ENCODE peak calls at places on chromosomes 11 and 22, in ten cellular contexts. Y, M, V, J, B, O, T, H, E and I are unnamed samples.

GRCh38 chr11:101458161-101458560 is 125.6 kb downstream of the TRPC6 start:
- DNase-seq in Y (no peak), M (peak; percentile 70), V (no peak), J (no peak), B (no peak), O (no peak), T (no peak), H (no peak), E (no peak), I (no peak)

GRCh38 chr22:29813563-29813962 is 24.5 kb downstream of the ASCC2 start:
- DNase-seq in Y (no peak), M (no peak), V (no peak), J (no peak), B (no peak), O (no peak), T (no peak), H (no peak), E (no peak), I (no peak)

GRCh38 chr11:71418643-71419042 is 29.6 kb downstream of the DHCR7 start:
- DNase-seq in Y (no peak), M (no peak), V (no peak), J (no peak), B (no peak), O (no peak), T (no peak), H (no peak), E (no peak), I (peak; percentile 72)

GRCh38 chr11:83617671-83618070 is 331.5 kb upstream of the CCDC90B start:
- DNase-seq in Y (no peak), M (no peak), V (no peak), J (no peak), B (no peak), O (no peak), T (no peak), H (no peak), E (no peak), I (no peak)

GRCh38 chr11:123822591-123822990 is 16.4 kb upstream of the OR6M1 start:
- DNase-seq in Y (no peak), M (peak; percentile 76), V (peak; percentile 17), J (peak; percentile 8), B (no peak), O (no peak), T (no peak), H (no peak), E (peak; percentile 16), I (no peak)

GRCh38 chr11:77559686-77560425 is 29.9 kb upstream of the AQP11 start:
- DNase-seq in Y (no peak), M (peak; percentile 92), V (no peak), J (no peak), B (no peak), O (no peak), T (no peak), H (no peak), E (no peak), I (no peak)

GRCh38 chr11:131868769-131869482 is 498.5 kb downstream of the NTM start:
- DNase-seq in Y (no peak), M (peak; percentile 53), V (no peak), J (no peak), B (no peak), O (no peak), T (no peak), H (no peak), E (no peak), I (no peak)

GRCh38 chr22:31337178-31337577 is 9.0 kb downstream of the PATZ1 start:
- DNase-seq in Y (no peak), M (peak; percentile 85), V (no peak), J (no peak), B (no peak), O (no peak), T (no peak), H (no peak), E (no peak), I (no peak)

GRCh38 chr22:29606320-29606719 is 2.9 kb downstream of the NF2 start:
- DNase-seq in Y (no peak), M (no peak), V (no peak), J (no peak), B (no peak), O (peak; percentile 44), T (no peak), H (no peak), E (no peak), I (no peak)

GRCh38 chr11:118892515-118892914 is 8.8 kb downstream of the CXCR5 start:
- DNase-seq in Y (no peak), M (no peak), V (no peak), J (no peak), B (no peak), O (no peak), T (no peak), H (no peak), E (no peak), I (no peak)

GRCh38 chr11:11022126-11022730 is 164.4 kb upstream of the ZBED5 start:
- DNase-seq in Y (no peak), M (peak; percentile 39), V (no peak), J (no peak), B (no peak), O (no peak), T (no peak), H (peak; percentile 28), E (no peak), I (peak; percentile 40)

GRCh38 chr11:73576226-73576625 is 21.7 kb downstream of the FAM168A start:
- DNase-seq in Y (no peak), M (no peak), V (no peak), J (no peak), B (no peak), O (no peak), T (no peak), H (no peak), E (no peak), I (no peak)

GRCh38 chr11:44456544-44457270 is 108.8 kb upstream of the CD82 start:
- DNase-seq in Y (peak; percentile 21), M (peak; percentile 18), V (no peak), J (no peak), B (no peak), O (no peak), T (no peak), H (no peak), E (no peak), I (no peak)

GRCh38 chr11:44944181-44944852 is 6.4 kb downstream of the TP53I11 start:
- DNase-seq in Y (no peak), M (no peak), V (no peak), J (no peak), B (peak; percentile 38), O (peak; percentile 81), T (no peak), H (no peak), E (no peak), I (no peak)

GRCh38 chr11:65127473-65128181 is 5.5 kb downstream of the MRPL49 start:
- DNase-seq in Y (no peak), M (no peak), V (no peak), J (no peak), B (no peak), O (no peak), T (no peak), H (no peak), E (no peak), I (no peak)

DNA sequence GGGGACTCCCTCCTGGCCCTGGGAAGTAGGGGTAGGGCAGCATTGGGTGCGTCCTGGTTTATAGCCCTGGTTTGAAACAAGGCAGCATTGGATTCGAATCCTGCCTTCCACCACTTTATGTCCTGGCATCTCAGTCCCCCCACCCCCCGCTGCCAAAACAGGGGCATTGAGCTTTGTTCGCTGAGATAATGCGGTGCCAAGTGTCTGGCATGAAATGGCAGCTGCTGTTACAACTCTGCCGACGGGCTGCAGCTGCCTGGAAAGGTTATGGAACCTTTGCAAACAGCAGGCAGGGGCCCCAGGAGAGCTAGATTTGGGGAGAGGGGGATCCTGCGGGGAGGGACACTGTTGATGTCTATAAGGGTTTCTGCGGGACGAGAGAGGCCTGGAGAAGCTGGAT is 1.9 kb downstream of the TST start:
- DNase-seq in Y (no peak), M (no peak), V (no peak), J (no peak), B (no peak), O (no peak), T (no peak), H (no peak), E (no peak), I (no peak)
- TF ChIP-seq CTCF in Y (no peak), M (no peak), V (no peak), J (no peak), B (no peak), O (no peak), T (no peak), H (no peak), E (no peak), I (no peak)

GRCh38 chr22:27576815-27577564 is 224.6 kb downstream of the MN1 start:
- DNase-seq in Y (peak; percentile 13), M (peak; percentile 51), V (no peak), J (no peak), B (no peak), O (no peak), T (no peak), H (no peak), E (no peak), I (no peak)
- TF ChIP-seq CTCF in Y (no peak), M (no peak), V (no peak), J (no peak), B (no peak), O (no peak), T (no peak), H (no peak), E (no peak), I (no peak)

GRCh38 chr11:110712643-110713468 is 619 bp upstream of the ARHGAP20 start:
- DNase-seq in Y (peak; percentile 38), M (peak; percentile 29), V (peak; percentile 17), J (peak; percentile 7), B (peak; percentile 60), O (peak; percentile 28), T (no peak), H (peak; percentile 28), E (peak; percentile 35), I (no peak)

GRCh38 chr11:110715541-110715940 is 3.3 kb upstream of the ARHGAP20 start:
- DNase-seq in Y (no peak), M (peak; percentile 32), V (no peak), J (no peak), B (no peak), O (no peak), T (no peak), H (no peak), E (no peak), I (no peak)

GRCh38 chr11:110711448-110711775 is 825 bp downstream of the ARHGAP20 start:
- DNase-seq in Y (no peak), M (no peak), V (no peak), J (no peak), B (no peak), O (no peak), T (no peak), H (no peak), E (no peak), I (no peak)

GRCh38 chr11:110711776-110712642 is at the start of gene ARHGAP20:
- DNase-seq in Y (peak; percentile 69), M (peak; percentile 48), V (peak; percentile 67), J (peak; percentile 81), B (peak; percentile 83), O (peak; percentile 81), T (peak; percentile 84), H (peak; percentile 81), E (peak; percentile 58), I (peak; percentile 76)

GRCh38 chr11:110713469-110713776 is 1.2 kb upstream of the ARHGAP20 start:
- DNase-seq in Y (no peak), M (no peak), V (no peak), J (no peak), B (no peak), O (no peak), T (no peak), H (no peak), E (no peak), I (no peak)
- TF ChIP-seq CTCF in Y (no peak), M (no peak), V (no peak), J (no peak), B (no peak), O (no peak), T (no peak), H (no peak), E (no peak), I (no peak)

GRCh38 chr11:84963240-84963639 is 663.9 kb downstream of the DLG2 start:
- DNase-seq in Y (no peak), M (no peak), V (no peak), J (no peak), B (no peak), O (no peak), T (no peak), H (no peak), E (no peak), I (no peak)
- TF ChIP-seq CTCF in Y (no peak), M (no peak), V (no peak), J (no peak), B (no peak), O (peak; percentile 48), T (no peak), H (no peak), E (no peak), I (no peak)